ENCODE peak calls at places on chromosome 21, in four cellular contexts. S, N, G and A are unnamed samples.

GRCh38 chr21:21973806-21974205 is 975.6 kb downstream of the NCAM2 start:
- DNase-seq in S (no peak), N (no peak), G (no peak), A (no peak)

GRCh38 chr21:42830456-42831455 is 48.6 kb downstream of the WDR4 start:
- DNase-seq in S (no peak), N (no peak), G (no peak), A (no peak)

GRCh38 chr21:45386728-45387371 is 18.1 kb upstream of the COL18A1 start:
- DNase-seq in S (peak), N (peak), G (peak), A (peak)

GRCh38 chr21:37043818-37044217 is 29.1 kb downstream of the PIGP start:
- DNase-seq in S (no peak), N (no peak), G (no peak), A (no peak)

GRCh38 chr21:21688877-21689276 is 690.7 kb downstream of the NCAM2 start:
- DNase-seq in S (no peak), N (no peak), G (no peak), A (no peak)

GRCh38 chr21:26087223-26087918 is 83.2 kb downstream of the APP start:
- DNase-seq in S (no peak), N (no peak), G (no peak), A (no peak)

GRCh38 chr21:35059742-35060141 is 10.6 kb upstream of the RUNX1 start:
- DNase-seq in S (no peak), N (no peak), G (no peak), A (no peak)

GRCh38 chr21:15222711-15223110 is 157.9 kb upstream of the NRIP1 start:
- DNase-seq in S (no peak), N (peak), G (no peak), A (no peak)

GRCh38 chr21:27725916-27726315 is 759.0 kb upstream of the ADAMTS5 start:
- DNase-seq in S (no peak), N (no peak), G (no peak), A (no peak)